ENCODE peak calls at places on chromosomes 12 and 14, in five cellular contexts. Q is natural killer cell, V is cardiac fibroblast, B is PC-9, Z is activated B cell treated with CpG ODN at 0.5 μM for 24 hours. O is an unnamed sample.

GRCh38 chr12:7989827-7990491 is 42.6 kb upstream of the FOXJ2 start:
- DNase-seq in Q (peak; percentile 52), V (peak; percentile 19), B (peak; percentile 70), Z (no peak), O (no peak)

GRCh38 chr14:58535084-58535483 is 102.7 kb upstream of the DACT1 start:
- DNase-seq in Q (no peak), V (peak; percentile 60), B (no peak), Z (no peak), O (no peak)

GRCh38 chr14:98960617-98961013 is 311.4 kb downstream of the BCL11B start:
- DNase-seq in Q (no peak), V (no peak), B (no peak), Z (no peak), O (no peak)

GRCh38 chr14:56891226-56891625 is 80.9 kb upstream of the OTX2 start:
- DNase-seq in Q (no peak), V (no peak), B (no peak), Z (no peak), O (no peak)

GRCh38 chr12:75721231-75721641 is 209.8 kb upstream of the KRR1 start:
- DNase-seq in Q (no peak), V (no peak), B (no peak), Z (no peak), O (no peak)

GRCh38 chr14:93962701-93963601 is 13.4 kb downstream of the ASB2 start:
- DNase-seq in Q (peak; percentile 59), V (peak; percentile 48), B (peak; percentile 13), Z (peak; percentile 51), O (no peak)

GRCh38 chr12:171743-172705 is 41.9 kb downstream of the SLC6A12 start:
- DNase-seq in Q (no peak), V (no peak), B (no peak), Z (no peak), O (no peak)

GRCh38 chr12:102474438-102475064 is 5.8 kb downstream of the IGF1 start:
- DNase-seq in Q (no peak), V (no peak), B (no peak), Z (no peak), O (no peak)

GRCh38 chr12:130920711-130921381 is 32.9 kb upstream of the ADGRD1 start:
- DNase-seq in Q (no peak), V (peak; percentile 81), B (no peak), Z (no peak), O (no peak)

GRCh38 chr14:63492391-63492790 is 50.8 kb downstream of the PPP2R5E start:
- DNase-seq in Q (no peak), V (peak; percentile 64), B (no peak), Z (no peak), O (no peak)

GRCh38 chr12:13947237-13947945 is 34.0 kb downstream of the GRIN2B start:
- DNase-seq in Q (no peak), V (no peak), B (no peak), Z (no peak), O (no peak)

GRCh38 chr12:49232940-49233841 is 31.7 kb upstream of the TUBA1C start:
- DNase-seq in Q (no peak), V (peak; percentile 62), B (no peak), Z (no peak), O (peak; percentile 74)
- TF ChIP-seq CTCF in Q (no peak), V (peak; percentile 40), B (no peak), Z (no peak), O (no peak)

GRCh38 chr12:123747309-123747708 is 14.8 kb upstream of the DNAH10 start:
- DNase-seq in Q (no peak), V (no peak), B (no peak), Z (no peak), O (no peak)

GRCh38 chr12:123741937-123742572 is 20.0 kb upstream of the DNAH10 start:
- DNase-seq in Q (peak; percentile 56), V (no peak), B (no peak), Z (no peak), O (no peak)

GRCh38 chr12:123748171-123748570 is 13.9 kb upstream of the DNAH10 start:
- DNase-seq in Q (no peak), V (no peak), B (no peak), Z (no peak), O (no peak)

GRCh38 chr12:123743002-123743401 is 19.1 kb upstream of the DNAH10 start:
- DNase-seq in Q (no peak), V (no peak), B (no peak), Z (no peak), O (no peak)

DNA sequence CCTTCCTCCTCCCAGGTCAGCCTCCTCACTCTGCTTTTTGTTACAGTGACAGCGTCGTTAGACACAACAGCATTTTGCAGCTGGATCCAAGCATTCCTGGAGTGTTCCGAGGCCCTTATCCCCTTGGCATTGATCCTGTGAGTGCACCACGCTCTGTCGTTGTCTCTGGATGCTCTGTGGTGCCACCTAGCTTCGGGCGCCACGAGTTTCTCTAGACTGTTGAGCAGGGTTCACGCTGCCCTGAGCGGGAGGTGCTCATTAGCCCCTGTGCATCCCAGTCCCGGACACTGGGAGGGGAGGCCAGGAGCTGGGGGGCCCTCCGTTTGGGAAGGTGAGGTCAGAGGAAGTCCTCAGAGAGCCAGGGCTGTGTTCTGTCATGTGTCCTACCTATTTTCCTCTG is 17.3 kb upstream of the DNAH10 start:
- DNase-seq in Q (no peak), V (no peak), B (no peak), Z (no peak), O (no peak)
- TF ChIP-seq CTCF in Q (no peak), V (peak; percentile 4), B (no peak), Z (no peak), O (no peak)

GRCh38 chr14:77653473-77653872 is 37.0 kb upstream of the SPTLC2 start:
- DNase-seq in Q (no peak), V (no peak), B (no peak), Z (no peak), O (no peak)
- TF ChIP-seq CTCF in Q (no peak), V (peak; percentile 20), B (peak; percentile 22), Z (no peak), O (peak; percentile 53)

GRCh38 chr12:12510141-12510540 is 52.5 kb downstream of the DUSP16 start:
- DNase-seq in Q (no peak), V (peak; percentile 88), B (no peak), Z (no peak), O (no peak)

GRCh38 chr12:12511021-12511783 is 51.5 kb downstream of the DUSP16 start:
- DNase-seq in Q (no peak), V (peak; percentile 24), B (no peak), Z (no peak), O (no peak)

GRCh38 chr12:12508612-12509011 is 54.1 kb downstream of the DUSP16 start:
- DNase-seq in Q (no peak), V (peak; percentile 80), B (no peak), Z (no peak), O (no peak)

GRCh38 chr12:12513416-12514006 is 49.2 kb downstream of the DUSP16 start:
- DNase-seq in Q (no peak), V (no peak), B (no peak), Z (no peak), O (no peak)

GRCh38 chr12:12511895-12512674 is 50.6 kb downstream of the DUSP16 start:
- DNase-seq in Q (no peak), V (no peak), B (no peak), Z (no peak), O (no peak)
- TF ChIP-seq CTCF in Q (no peak), V (no peak), B (no peak), Z (no peak), O (no peak)

DNA sequence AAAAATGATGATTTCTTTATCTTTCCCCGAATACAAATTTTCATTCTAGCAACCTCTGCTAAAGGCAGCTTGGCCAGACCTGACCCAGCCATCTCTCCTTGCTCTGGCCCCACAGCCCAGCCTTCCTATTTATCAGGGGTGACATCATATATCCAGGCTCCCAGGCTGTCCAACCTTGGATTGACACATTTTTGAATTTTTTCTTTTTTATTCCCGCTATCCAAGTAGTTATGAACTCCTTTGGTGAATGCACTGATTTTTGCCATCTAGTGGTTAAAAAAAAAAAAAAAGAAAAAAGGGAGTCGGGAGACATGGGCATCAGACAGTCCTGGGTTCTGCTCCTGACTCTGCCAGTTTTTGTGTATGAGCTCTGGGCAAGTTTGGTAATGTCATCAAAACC is 120.5 kb downstream of the PTPN11 start:
- DNase-seq in Q (no peak), V (no peak), B (no peak), Z (no peak), O (no peak)
- TF ChIP-seq CTCF in Q (no peak), V (no peak), B (peak; percentile 29), Z (no peak), O (peak; percentile 38)

GRCh38 chr12:5096241-5096880 is 52.7 kb downstream of the KCNA5 start:
- DNase-seq in Q (no peak), V (peak; percentile 71), B (no peak), Z (no peak), O (no peak)
- TF ChIP-seq CTCF in Q (no peak), V (no peak), B (no peak), Z (no peak), O (no peak)

GRCh38 chr14:69260246-69260978 is 454 bp downstream of the GALNT16 start:
- DNase-seq in Q (no peak), V (peak; percentile 22), B (peak; percentile 7), Z (no peak), O (no peak)

GRCh38 chr14:69261761-69262331 is 1.9 kb downstream of the GALNT16 start:
- DNase-seq in Q (no peak), V (peak; percentile 25), B (no peak), Z (no peak), O (no peak)

GRCh38 chr14:69259531-69260245 is at the start of gene GALNT16:
- DNase-seq in Q (no peak), V (peak; percentile 22), B (peak; percentile 44), Z (no peak), O (peak; percentile 81)

GRCh38 chr14:69262516-69262915 is 2.6 kb downstream of the GALNT16 start:
- DNase-seq in Q (no peak), V (no peak), B (no peak), Z (no peak), O (no peak)

DNA sequence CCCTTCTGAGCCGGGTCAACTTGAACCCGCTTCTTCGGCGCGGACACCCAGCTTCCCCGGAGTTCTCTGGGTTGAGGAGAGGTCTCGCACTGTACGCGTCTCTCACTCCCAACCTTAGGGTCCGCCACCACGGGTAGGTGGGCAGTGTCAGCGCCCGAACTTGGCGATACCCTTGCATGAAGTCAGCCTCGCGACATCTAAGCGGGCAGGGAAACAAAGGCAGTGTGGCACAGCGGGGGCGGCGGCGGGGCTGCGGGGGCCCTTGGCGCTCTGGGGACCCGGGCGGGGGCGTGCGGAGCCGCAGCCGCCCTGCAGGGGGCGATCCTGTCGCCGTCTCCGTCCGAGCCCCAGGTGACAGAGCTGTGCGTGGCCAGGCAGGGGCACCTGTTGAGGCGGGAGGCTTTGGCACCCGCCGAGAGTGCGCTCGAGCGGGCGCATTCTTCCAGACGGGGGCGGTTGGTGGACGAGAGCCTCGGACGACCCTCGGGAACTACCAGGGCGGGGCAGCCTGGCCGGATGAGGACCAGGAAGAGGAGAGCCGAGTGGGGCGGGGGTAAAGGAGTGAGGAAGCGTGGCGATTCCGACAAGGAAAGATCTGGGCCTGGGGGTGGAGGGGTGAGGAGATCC is 1.1 kb downstream of the GALNT16 start:
- DNase-seq in Q (no peak), V (no peak), B (peak; percentile 48), Z (peak; percentile 52), O (no peak)
- TF ChIP-seq CTCF in Q (no peak), V (peak; percentile 25), B (no peak), Z (no peak), O (peak; percentile 88)